ENCODE peak calls at places on chromosomes 4 and X, in six cellular contexts. Y is lung, V is cardiac muscle cell, B is A549, A is GM23338, L is HCT116. M is an unnamed sample.

GRCh38 chr4:176054942-176055341 is 10.7 kb upstream of the WDR17 start:
- DNase-seq in Y (no peak), V (no peak), B (no peak), A (peak), L (no peak), M (no peak)

GRCh38 chr4:53899544-53900274 is 164.7 kb downstream of the CHIC2 start:
- DNase-seq in Y (no peak), V (peak), B (no peak), A (no peak), L (no peak), M (no peak)

GRCh38 chr4:57426779-57427395 is 316.7 kb upstream of the IGFBP7 start:
- DNase-seq in Y (peak), V (peak), B (peak), A (peak), L (peak), M (peak)

GRCh38 chrX:31012509-31013025 is 59.3 kb downstream of the FTHL17 start:
- DNase-seq in Y (no peak), V (no peak), B (no peak), A (peak), L (no peak), M (no peak)

GRCh38 chrX:53031380-53031779 is 17.2 kb upstream of the GPR173 start:
- DNase-seq in Y (peak), V (no peak), B (no peak), A (peak), L (no peak), M (no peak)

GRCh38 chr4:139599594-139600374 is 43.8 kb upstream of the SETD7 start:
- DNase-seq in Y (no peak), V (peak), B (peak), A (no peak), L (no peak), M (peak)

GRCh38 chr4:19224820-19225219 is 1026.9 kb upstream of the SLIT2 start:
- DNase-seq in Y (no peak), V (peak), B (peak), A (peak), L (peak), M (peak)

GRCh38 chr4:128528793-128529553 is 241.4 kb upstream of the PGRMC2 start:
- DNase-seq in Y (peak), V (peak), B (peak), A (peak), L (peak), M (peak)

GRCh38 chrX:112822892-112823291 is 17.7 kb downstream of the AMOT start:
- DNase-seq in Y (no peak), V (no peak), B (peak), A (peak), L (no peak), M (no peak)

GRCh38 chrX:36867143-36867542 is 141.0 kb upstream of the FAM47C start:
- DNase-seq in Y (no peak), V (peak), B (peak), A (peak), L (no peak), M (no peak)

GRCh38 chr4:98802673-98803286 is 126.2 kb downstream of the EIF4E start:
- DNase-seq in Y (no peak), V (peak), B (no peak), A (no peak), L (no peak), M (no peak)

GRCh38 chr4:109589119-109589518 is 29.1 kb downstream of the MCUB start:
- DNase-seq in Y (no peak), V (no peak), B (no peak), A (no peak), L (no peak), M (no peak)

GRCh38 chrX:8738588-8739189 is 6.8 kb upstream of the ANOS1 start:
- DNase-seq in Y (peak), V (peak), B (peak), A (peak), L (no peak), M (peak)

GRCh38 chrX:623599-624323 is 6.8 kb upstream of the SHOX start:
- DNase-seq in Y (peak), V (no peak), B (peak), A (peak), L (no peak), M (no peak)

GRCh38 chr4:187992971-187993370 is 2.6 kb upstream of the ZFP42 start:
- DNase-seq in Y (no peak), V (no peak), B (peak), A (peak), L (no peak), M (no peak)

DNA sequence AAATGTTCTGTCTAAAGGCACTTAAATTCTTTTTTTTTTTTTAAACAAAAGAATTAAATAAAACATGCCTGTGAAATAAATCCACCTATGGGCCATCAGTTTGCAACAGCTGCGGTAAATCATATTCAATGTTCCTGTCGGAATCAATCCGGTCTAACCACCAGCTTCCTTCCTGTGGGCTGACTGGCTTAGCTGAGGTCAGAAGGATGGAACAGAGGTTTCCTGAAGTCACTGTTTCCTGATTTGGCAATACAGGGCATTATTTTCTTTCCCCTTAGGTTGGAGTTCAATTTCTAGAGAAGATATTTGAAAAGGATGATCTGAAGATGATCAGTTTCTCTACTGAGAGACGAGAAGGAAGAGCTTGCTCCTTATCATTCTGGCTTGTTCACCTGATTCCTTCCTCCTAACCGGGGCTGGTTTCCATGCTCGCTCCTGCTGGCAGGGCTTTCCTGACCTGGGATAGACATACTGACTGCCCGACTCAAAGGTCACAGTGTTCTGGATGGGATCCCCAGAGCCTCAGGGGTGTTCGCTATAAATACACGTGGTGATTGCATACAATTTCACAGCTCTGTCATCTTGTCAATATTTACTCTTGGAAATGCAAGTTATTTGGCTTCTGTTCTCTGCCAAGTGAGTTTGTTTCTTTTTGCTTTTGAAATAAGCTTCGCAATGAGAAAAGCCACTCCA is 21.7 kb downstream of the PDLIM3 start:
- DNase-seq in Y (no peak), V (peak), B (no peak), A (no peak), L (no peak), M (no peak)
- H3K27ac ChIP-seq in Y (no peak), V (peak), B (no peak), A (no peak), L (no peak), M (no peak)

DNA sequence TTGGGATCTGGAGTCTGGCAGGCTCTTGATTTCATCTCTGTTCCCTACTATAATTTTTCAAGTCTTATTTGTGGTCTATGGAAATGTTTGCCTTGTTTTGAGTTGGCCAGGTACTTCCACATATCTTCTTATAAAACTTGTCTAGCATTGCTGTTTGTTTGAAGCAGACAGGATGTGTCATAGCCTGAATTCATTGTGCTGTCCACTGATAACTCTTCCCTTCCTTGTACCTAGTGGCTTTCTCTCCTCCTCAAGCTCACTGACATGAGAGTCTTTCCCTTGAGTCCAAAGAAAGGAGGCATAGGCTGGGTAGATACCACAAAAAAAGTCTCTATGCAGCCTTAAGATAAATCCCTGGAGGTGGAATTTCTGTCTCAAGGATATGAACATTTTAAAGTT is 59.2 kb upstream of the FAM241A start:
- DNase-seq in Y (no peak), V (no peak), B (no peak), A (no peak), L (no peak), M (no peak)
- H3K4me3 ChIP-seq in Y (no peak), V (no peak), B (no peak), A (no peak), L (no peak), M (no peak)

GRCh38 chr4:132998585-132999230 is 150.4 kb upstream of the PCDH10 start:
- DNase-seq in Y (no peak), V (no peak), B (no peak), A (no peak), L (no peak), M (no peak)
- H3K27ac ChIP-seq in Y (no peak), V (no peak), B (no peak), A (no peak), L (no peak), M (no peak)

GRCh38 chr4:42640613-42641012 is 16.3 kb downstream of the ATP8A1 start:
- DNase-seq in Y (no peak), V (no peak), B (no peak), A (no peak), L (no peak), M (no peak)
- H3K4me3 ChIP-seq in Y (no peak), V (no peak), B (no peak), A (no peak), L (no peak), M (no peak)

GRCh38 chr4:113878718-113879117 is 100.7 kb downstream of the ARSJ start:
- DNase-seq in Y (no peak), V (peak), B (peak), A (peak), L (no peak), M (peak)
- H3K27ac ChIP-seq in Y (no peak), V (no peak), B (no peak), A (no peak), L (no peak), M (no peak)

DNA sequence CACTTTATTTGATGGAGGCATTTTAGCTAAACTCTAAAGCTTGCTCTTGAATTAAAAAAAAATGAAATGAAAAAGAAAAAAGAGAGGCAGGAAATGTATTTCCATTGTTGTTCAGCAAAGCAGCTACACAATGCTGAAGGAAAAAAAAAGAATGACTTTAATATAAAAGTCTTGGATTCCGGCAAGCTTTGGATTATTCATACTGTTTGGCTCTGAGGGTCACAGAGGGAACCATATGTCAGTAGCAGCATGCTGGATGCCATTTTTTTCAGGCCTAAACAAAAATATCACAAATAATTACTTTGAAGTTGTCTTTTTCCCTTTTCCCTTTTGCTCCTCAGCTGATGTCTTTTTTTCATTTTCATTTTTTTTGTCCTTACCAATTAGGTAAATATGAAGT is 249.0 kb upstream of the DIAPH2 start:
- DNase-seq in Y (no peak), V (peak), B (no peak), A (no peak), L (no peak), M (peak)
- H3K4me3 ChIP-seq in Y (no peak), V (no peak), B (no peak), A (no peak), L (no peak), M (no peak)

GRCh38 chr4:76588268-76588667 is 153.2 kb downstream of the SHROOM3 start:
- DNase-seq in Y (no peak), V (no peak), B (no peak), A (peak), L (no peak), M (no peak)
- H3K27ac ChIP-seq in Y (peak), V (no peak), B (peak), A (peak), L (no peak), M (peak)

DNA sequence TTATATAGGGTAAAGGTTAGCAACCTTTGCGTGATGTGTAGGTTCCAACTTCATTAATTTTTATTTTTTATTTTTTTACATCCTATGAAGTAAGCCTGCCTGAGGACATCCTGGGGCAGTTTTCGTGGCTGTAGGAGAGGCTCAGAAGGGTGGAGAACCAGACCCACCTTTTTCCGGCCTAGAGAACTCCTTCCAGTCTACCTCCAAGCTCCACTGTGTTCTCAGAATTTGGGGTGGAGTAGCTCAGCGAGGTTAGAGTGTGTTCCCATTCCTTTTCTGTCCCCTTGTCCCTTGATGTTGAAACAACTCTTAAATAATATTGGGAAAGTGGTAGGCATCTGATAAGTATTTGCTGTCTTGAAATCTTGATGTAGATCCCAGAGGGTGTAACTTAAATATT is 32.4 kb downstream of the MTHFD2L start:
- DNase-seq in Y (no peak), V (no peak), B (no peak), A (no peak), L (no peak), M (no peak)
- H3K4me3 ChIP-seq in Y (no peak), V (no peak), B (no peak), A (no peak), L (no peak), M (no peak)

DNA sequence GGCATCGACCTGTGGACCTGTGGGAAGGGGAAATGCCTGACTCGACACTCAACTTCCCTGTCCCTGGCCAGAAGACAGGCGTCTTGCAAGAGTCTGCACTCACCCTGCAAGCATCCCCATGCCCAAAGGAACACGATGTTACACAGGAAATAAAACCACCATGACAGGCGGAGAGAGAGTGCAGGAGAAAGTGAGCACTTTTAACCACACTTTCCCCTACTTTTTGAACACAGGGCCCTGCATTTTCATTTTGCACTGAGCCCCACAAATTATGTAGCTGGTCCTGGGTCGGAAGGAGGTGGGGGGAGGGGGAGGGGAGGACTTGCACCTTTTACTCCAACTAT is 13.8 kb upstream of the MAN2B2 start:
- DNase-seq in Y (no peak), V (peak), B (no peak), A (no peak), L (no peak), M (no peak)
- H3K27ac ChIP-seq in Y (no peak), V (no peak), B (no peak), A (no peak), L (no peak), M (no peak)

M was measured in SJSA1.